ENCODE peak calls at places on chromosomes 4 and X, in seven cellular contexts. F is GM12865; J is progenitor cell of endocrine pancreas; E is CD8-positive, alpha-beta T cell; A is AG09309; U is fibroblast of the aortic adventitia; B is fibroblast of lung. W is an unnamed sample.

GRCh38 chrX:19382500-19383145 is 38.9 kb downstream of the PDHA1 start:
- DNase-seq in U (peak), E (peak), B (peak), J (peak), F (peak), A (no peak), W (peak)

GRCh38 chr4:138938371-138938699 is 77.2 kb upstream of the NOCT start:
- DNase-seq in J (no peak), E (no peak), U (peak), A (peak), B (peak), F (peak), W (peak)

GRCh38 chr4:186554485-186554884 is 882 bp downstream of the MTNR1A start:
- DNase-seq in E (no peak), A (no peak), J (no peak), U (no peak), B (peak), F (no peak), W (peak)

GRCh38 chrX:16167181-16167580 is at the start of gene MAGEB17:
- DNase-seq in E (no peak), F (no peak), B (no peak), A (no peak), U (no peak), J (no peak), W (no peak)

GRCh38 chr4:88516746-88517145 is 6.8 kb downstream of the PYURF start:
- DNase-seq in B (no peak), F (no peak), E (no peak), U (no peak), A (no peak), J (no peak), W (no peak)

GRCh38 chr4:102494603-102495002 is 6.6 kb upstream of the NFKB1 start:
- DNase-seq in J (no peak), F (no peak), B (no peak), E (no peak), U (no peak), A (no peak), W (no peak)

GRCh38 chr4:86977621-86978184 is 42.9 kb downstream of the AFF1 start:
- DNase-seq in J (no peak), U (peak), F (peak), A (no peak), E (no peak), B (peak), W (peak)

GRCh38 chrX:141405878-141406492 is 163.7 kb upstream of the SPANXC start:
- DNase-seq in E (no peak), A (no peak), B (peak), J (no peak), F (no peak), U (peak), W (peak)

GRCh38 chrX:136867518-136867917 is 13.0 kb downstream of the RBMX start:
- DNase-seq in U (peak), J (no peak), E (no peak), F (no peak), A (no peak), B (peak), W (no peak)

GRCh38 chrX:54994099-54994498 is at the start of gene PFKFB1:
- DNase-seq in F (no peak), U (no peak), B (no peak), J (no peak), E (no peak), A (no peak), W (no peak)

GRCh38 chrX:48924270-48924669 is 5.4 kb upstream of the PIM2 start:
- DNase-seq in J (no peak), U (no peak), B (no peak), A (no peak), E (no peak), F (no peak), W (no peak)

GRCh38 chrX:1807301-1807731 is 192.5 kb downstream of the ASMT start:
- DNase-seq in U (no peak), F (no peak), J (no peak), B (peak), E (no peak), A (no peak), W (peak)

GRCh38 chr4:53477038-53477565 is 99.7 kb downstream of the FIP1L1 start:
- DNase-seq in U (peak), A (no peak), B (peak), E (no peak), J (no peak), F (no peak), W (no peak)

DNA sequence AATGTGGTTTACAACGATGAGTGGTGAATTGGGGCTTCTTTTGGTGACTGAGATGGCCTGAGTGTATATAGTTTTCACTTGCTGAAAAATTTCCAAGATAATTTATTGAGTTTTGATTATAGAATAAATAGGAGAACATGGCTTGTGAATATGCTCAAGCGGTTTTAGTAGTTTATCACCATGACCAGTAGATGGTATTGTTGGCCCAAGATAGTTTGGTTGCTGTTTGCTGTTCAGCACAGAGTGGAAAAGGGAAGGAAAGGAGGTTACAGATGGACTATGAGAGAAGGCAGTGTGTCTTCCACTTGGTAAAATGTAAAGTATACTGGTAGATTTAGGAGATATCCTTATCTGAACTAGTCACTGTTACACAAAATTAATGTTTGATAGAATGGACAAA is 55.8 kb upstream of the POU4F2 start:
- DNase-seq in F (no peak), A (no peak), B (no peak), J (no peak), E (no peak), U (peak), W (no peak)
- TF ChIP-seq CTCF in F (no peak), A (no peak), B (no peak), J (peak), E (no peak), U (no peak), W (peak)

DNA sequence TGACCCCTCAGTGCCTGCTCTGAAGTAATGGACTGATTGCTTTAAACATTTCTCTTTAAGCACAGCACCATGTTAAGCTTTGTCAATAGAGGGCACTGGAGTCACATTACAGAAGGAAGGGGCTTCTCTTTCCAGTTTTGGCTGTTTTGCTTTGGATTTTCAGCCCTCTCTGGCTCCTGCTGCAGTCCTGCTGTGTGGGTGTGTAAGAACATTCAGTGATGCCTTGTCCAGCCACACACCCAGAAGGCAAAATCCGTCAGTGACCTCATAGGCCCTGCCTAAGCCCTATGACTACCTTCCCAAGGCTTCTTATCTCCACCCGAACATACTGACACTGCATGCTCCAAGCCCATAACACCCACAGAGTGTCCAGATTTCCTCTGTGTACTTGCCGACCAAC is 215.3 kb upstream of the CTSO start:
- DNase-seq in E (no peak), A (peak), F (peak), B (peak), U (peak), J (no peak), W (peak)
- TF ChIP-seq CTCF in E (no peak), A (peak), F (peak), B (peak), U (peak), J (peak), W (peak)

GRCh38 chrX:9429767-9430166 is 35.1 kb upstream of the TBL1X start:
- DNase-seq in E (no peak), A (no peak), F (no peak), J (no peak), U (no peak), B (no peak), W (no peak)
- TF ChIP-seq CTCF in E (no peak), A (no peak), F (no peak), J (no peak), U (no peak), B (no peak), W (no peak)

GRCh38 chr4:172649143-172649542 is 519.5 kb upstream of the GALNT7 start:
- DNase-seq in U (no peak), A (no peak), B (no peak), J (no peak), F (no peak), E (no peak), W (no peak)
- TF ChIP-seq CTCF in U (no peak), A (no peak), B (no peak), J (no peak), F (no peak), E (no peak), W (no peak)

DNA sequence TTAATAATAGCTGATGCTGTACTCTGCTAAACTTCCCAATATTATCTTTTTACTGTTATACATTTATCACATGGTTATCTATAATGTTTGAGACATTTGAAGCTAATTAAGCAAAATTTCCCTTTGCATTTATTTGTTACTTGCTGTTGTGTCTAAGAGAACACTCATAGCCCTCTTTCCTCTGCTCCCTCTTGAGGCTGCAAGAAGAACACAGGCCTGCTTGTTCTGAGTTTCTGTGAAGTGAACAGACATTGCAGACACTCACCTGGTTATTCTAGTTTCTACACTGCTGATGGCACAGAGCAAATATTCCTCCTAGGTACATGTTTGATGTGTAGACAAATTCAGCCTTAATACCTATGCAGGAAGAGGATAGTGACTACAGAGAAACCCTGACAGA is 367.8 kb downstream of the GASK1B start:
- DNase-seq in B (peak), A (no peak), E (no peak), F (no peak), U (no peak), J (no peak), W (no peak)
- TF ChIP-seq CTCF in B (no peak), A (peak), E (no peak), F (no peak), U (no peak), J (peak), W (no peak)

GRCh38 chr4:180840142-180840541 is 1403.1 kb upstream of the TENM3 start:
- DNase-seq in A (no peak), B (no peak), F (peak), J (no peak), U (no peak), E (no peak), W (no peak)
- TF ChIP-seq CTCF in A (no peak), B (peak), F (peak), J (peak), U (no peak), E (no peak), W (peak)

DNA sequence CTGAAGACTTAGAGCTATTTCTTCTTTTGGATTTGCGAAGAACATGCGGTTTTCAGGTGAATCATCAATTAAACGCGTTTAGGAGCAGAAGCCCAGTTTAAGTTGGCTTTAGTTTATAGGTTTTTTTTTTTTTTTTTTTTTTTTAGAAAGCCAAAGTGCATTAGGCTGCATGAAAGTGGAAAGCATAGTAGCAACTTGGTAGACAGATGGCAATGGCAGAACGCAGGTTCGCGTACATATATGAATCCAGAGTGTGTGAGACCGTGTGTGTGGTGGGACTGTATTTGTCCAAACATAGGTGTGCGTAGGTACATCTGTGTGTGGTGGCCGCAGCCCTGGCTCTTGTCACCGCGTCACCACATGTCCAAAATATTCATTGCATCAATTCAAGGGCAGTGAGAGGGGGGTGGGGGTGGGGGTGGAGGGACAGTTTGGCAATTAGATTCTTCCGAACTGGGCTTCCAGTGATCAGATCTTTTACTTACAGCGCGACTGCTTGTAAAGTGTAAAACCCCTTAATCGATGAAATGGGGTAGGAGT is 901 bp downstream of the JADE1 start:
- DNase-seq in F (peak), A (no peak), U (no peak), J (no peak), B (no peak), E (no peak), W (no peak)
- TF ChIP-seq CTCF in F (no peak), A (no peak), U (no peak), J (no peak), B (no peak), E (no peak), W (no peak)

GRCh38 chrX:100411802-100412333 is 1.8 kb upstream of the PCDH19 start:
- DNase-seq in B (no peak), A (no peak), E (no peak), J (no peak), U (no peak), F (no peak), W (no peak)

GRCh38 chrX:100410083-100410590 is at the start of gene PCDH19:
- DNase-seq in U (peak), F (peak), B (peak), A (no peak), E (peak), J (peak), W (no peak)

GRCh38 chrX:100410901-100411801 is 1.1 kb upstream of the PCDH19 start:
- DNase-seq in J (no peak), E (no peak), U (no peak), A (no peak), B (no peak), F (no peak), W (no peak)

GRCh38 chrX:100409316-100410082 is 574 bp downstream of the PCDH19 start:
- DNase-seq in A (no peak), U (no peak), E (no peak), B (peak), J (no peak), F (no peak), W (no peak)

GRCh38 chrX:100413231-100413630 is 3.2 kb upstream of the PCDH19 start:
- DNase-seq in F (peak), E (no peak), B (peak), J (no peak), A (peak), U (peak), W (peak)
- TF ChIP-seq CTCF in F (peak), E (no peak), B (peak), J (peak), A (peak), U (peak), W (peak)

W was measured in HFFc6.